ENCODE peak calls at places on chromosomes 16 and 17, in seven cellular contexts. G is IMR-90, W is breast epithelium, A is adrenal gland, R is testis, L is transverse colon, T is right lobe of liver. Q is an unnamed sample. For H3K4me1, the result is how much of the 10 kb centered on the place peaks cover.

GRCh38 chr17:50103252-50103651 is 8.1 kb downstream of the PDK2 start:
- DNase-seq in T (no peak), W (no peak), L (no peak), G (no peak), A (no peak), R (no peak), Q (no peak)

GRCh38 chr17:56943505-56944125 is 17.2 kb downstream of the COIL start:
- DNase-seq in T (no peak), W (no peak), A (no peak), R (no peak), G (no peak), L (no peak), Q (no peak)

GRCh38 chr17:70006159-70006558 is 68.9 kb upstream of the KCNJ16 start:
- DNase-seq in G (peak), W (no peak), A (no peak), L (no peak), R (no peak), T (no peak), Q (no peak)

GRCh38 chr17:4176803-4177472 is 33.9 kb downstream of the CYB5D2 start:
- DNase-seq in T (no peak), W (no peak), L (no peak), R (no peak), A (no peak), G (no peak), Q (no peak)

GRCh38 chr17:30244853-30245385 is 9.4 kb upstream of the SLC6A4 start:
- DNase-seq in G (peak), A (no peak), T (no peak), L (no peak), W (no peak), R (no peak), Q (no peak)

GRCh38 chr17:15112881-15113617 is 152.1 kb downstream of the PMP22 start:
- DNase-seq in G (peak), A (no peak), L (no peak), R (no peak), W (no peak), T (no peak), Q (no peak)

GRCh38 chr16:12511308-12511707 is 292.4 kb downstream of the CPPED1 start:
- DNase-seq in L (no peak), G (no peak), T (no peak), W (no peak), A (no peak), R (no peak), Q (no peak)

GRCh38 chr17:40086150-40087044 is 14.0 kb downstream of the NR1D1 start:
- DNase-seq in G (no peak), A (no peak), L (peak), W (no peak), R (no peak), T (no peak), Q (no peak)

GRCh38 chr17:65558683-65559311 is 2.7 kb downstream of the AXIN2 start:
- DNase-seq in L (no peak), A (no peak), T (no peak), G (no peak), W (no peak), R (no peak), Q (no peak)

GRCh38 chr16:64391009-64391663 is 730.7 kb downstream of the CDH11 start:
- DNase-seq in T (no peak), R (no peak), A (no peak), L (no peak), G (peak), W (no peak), Q (no peak)

GRCh38 chr17:385195-385835 is 32.7 kb upstream of the RPH3AL start:
- DNase-seq in G (no peak), L (peak), T (peak), W (no peak), A (peak), R (no peak), Q (no peak)

GRCh38 chr17:57902800-57903759 is 52.1 kb downstream of the CUEDC1 start:
- DNase-seq in A (peak), R (peak), T (peak), W (peak), L (peak), G (peak), Q (no peak)

GRCh38 chr17:11935734-11936406 is 61.4 kb downstream of the ZNF18 start:
- DNase-seq in T (no peak), A (peak), W (no peak), G (peak), R (peak), L (peak), Q (no peak)

GRCh38 chr16:50244504-50245416 is 21.6 kb upstream of the ADCY7 start:
- DNase-seq in R (no peak), L (no peak), G (no peak), A (peak), W (peak), T (no peak), Q (no peak)

GRCh38 chr17:62597920-62598319 is 29.6 kb upstream of the MRC2 start:
- DNase-seq in T (peak), A (peak), L (no peak), R (peak), W (no peak), G (no peak), Q (no peak)

GRCh38 chr17:81512560-81512983 is at the start of gene ACTG1:
- DNase-seq in A (peak), G (peak), L (peak), T (peak), W (peak), R (peak), Q (no peak)

GRCh38 chr16:55471448-55472097 is 7.4 kb upstream of the MMP2 start:
- DNase-seq in R (no peak), L (no peak), W (no peak), G (peak), A (peak), T (no peak), Q (no peak)

GRCh38 chr16:72242757-72243156 is 70.8 kb upstream of the PMFBP1 start:
- DNase-seq in A (no peak), L (no peak), W (no peak), G (no peak), T (no peak), R (no peak), Q (no peak)

GRCh38 chr16:21001262-21001661 is 100.7 kb downstream of the LYRM1 start:
- DNase-seq in L (peak), R (peak), G (peak), W (no peak), T (no peak), A (peak), Q (no peak)

GRCh38 chr16:46830417-46830901 is 521 bp downstream of the C16orf87 start:
- DNase-seq in G (no peak), R (peak), W (no peak), A (no peak), T (peak), L (peak), Q (no peak)

GRCh38 chr16:79497951-79498350 is 102.6 kb downstream of the MAF start:
- DNase-seq in A (no peak), W (no peak), R (no peak), L (no peak), G (no peak), T (no peak), Q (no peak)

GRCh38 chr17:5509482-5509881 is 23.1 kb downstream of the MIS12 start:
- DNase-seq in L (no peak), A (peak), G (peak), T (no peak), W (no peak), R (no peak), Q (no peak)

GRCh38 chr17:81254955-81255717 is 16.0 kb downstream of the NDUFAF8 start:
- DNase-seq in R (peak), L (peak), T (peak), A (peak), W (peak), G (peak), Q (no peak)

GRCh38 chr16:59848314-59848713 is 1114.2 kb upstream of the GOT2 start:
- DNase-seq in W (no peak), L (no peak), A (no peak), R (no peak), T (no peak), G (no peak), Q (no peak)

GRCh38 chr16:8892101-8892575 is 10.0 kb downstream of the LITAFD start:
- DNase-seq in R (peak), T (no peak), A (peak), W (no peak), L (no peak), G (no peak), Q (no peak)

GRCh38 chr17:63950940-63951907 is 19.1 kb upstream of the CD79B start:
- DNase-seq in G (no peak), L (peak), A (no peak), T (no peak), R (no peak), W (peak), Q (no peak)

GRCh38 chr16:15639061-15639568 is 3.8 kb downstream of the MARF1 start:
- DNase-seq in A (peak), W (no peak), R (no peak), G (no peak), L (no peak), T (no peak), Q (no peak)

GRCh38 chr16:69796285-69797118 is 34.4 kb downstream of the WWP2 start:
- DNase-seq in A (peak), G (peak), W (no peak), L (peak), R (peak), T (no peak), Q (no peak)

GRCh38 chr17:36592316-36592710 is 634 bp downstream of the DHRS11 start:
- DNase-seq in R (no peak), T (no peak), A (peak), W (no peak), L (peak), G (no peak), Q (no peak)

GRCh38 chr17:2050246-2050866 is 4.5 kb upstream of the HIC1 start:
- DNase-seq in A (peak), G (peak), T (peak), R (peak), W (peak), L (peak), Q (no peak)

GRCh38 chr17:50149425-50150353 is 788 bp downstream of the PPP1R9B start:
- DNase-seq in A (peak), L (peak), W (no peak), R (no peak), T (peak), G (peak), Q (no peak)

GRCh38 chr17:67476787-67477335 is 99.8 kb downstream of the PITPNC1 start:
- DNase-seq in R (no peak), A (no peak), W (no peak), G (no peak), T (no peak), L (no peak), Q (no peak)
- H3K4me3 ChIP-seq in R (no peak), A (no peak), W (no peak), G (no peak), T (no peak), L (no peak), Q (no peak)

DNA sequence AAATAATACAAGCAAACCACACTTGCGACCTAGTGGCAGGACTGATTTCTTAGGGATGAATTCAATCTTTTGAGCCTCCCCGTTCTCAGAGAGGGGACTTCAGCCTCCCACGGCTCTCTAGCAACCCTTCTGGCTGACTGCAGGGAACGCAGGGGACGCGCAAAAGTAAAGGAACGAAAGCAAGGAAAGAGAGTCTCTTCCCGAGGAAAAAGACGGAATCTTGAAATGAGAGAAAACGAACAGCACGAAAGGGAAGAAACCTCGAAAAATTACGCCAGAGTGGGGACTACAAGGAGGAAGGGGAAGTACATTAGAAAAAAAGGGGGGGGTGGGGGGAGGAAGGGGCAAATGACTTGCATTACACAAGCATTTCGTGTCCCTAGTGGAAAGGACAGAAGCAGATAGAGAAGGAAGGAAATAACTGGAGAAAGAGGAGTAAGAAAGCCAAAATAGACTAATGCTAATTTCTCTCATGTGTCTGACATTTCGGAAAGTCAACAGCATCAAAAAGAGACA is 1.2 kb downstream of the GRB2 start:
- DNase-seq in G (peak), L (peak), W (no peak), R (peak), A (peak), T (peak), Q (no peak)
- H3K4me1 ChIP-seq in G (under half), L (under half), W (under half), R (under half), A (under half), T (under half), Q (under half)

GRCh38 chr16:75000481-75001081 is 1.8 kb downstream of the ZNRF1 start:
- DNase-seq in L (no peak), R (peak), T (no peak), A (no peak), W (no peak), G (peak), Q (no peak)

GRCh38 chr16:74999208-74999682 is 421 bp downstream of the ZNRF1 start:
- DNase-seq in R (peak), G (no peak), T (no peak), W (no peak), L (peak), A (no peak), Q (no peak)

GRCh38 chr16:74997042-74997491 is 1.8 kb upstream of the ZNRF1 start:
- DNase-seq in A (peak), G (no peak), R (no peak), W (no peak), T (no peak), L (no peak), Q (no peak)

GRCh38 chr16:74999683-75000480 is 1.1 kb downstream of the ZNRF1 start:
- DNase-seq in R (peak), A (peak), L (peak), W (peak), T (peak), G (no peak), Q (no peak)

DNA sequence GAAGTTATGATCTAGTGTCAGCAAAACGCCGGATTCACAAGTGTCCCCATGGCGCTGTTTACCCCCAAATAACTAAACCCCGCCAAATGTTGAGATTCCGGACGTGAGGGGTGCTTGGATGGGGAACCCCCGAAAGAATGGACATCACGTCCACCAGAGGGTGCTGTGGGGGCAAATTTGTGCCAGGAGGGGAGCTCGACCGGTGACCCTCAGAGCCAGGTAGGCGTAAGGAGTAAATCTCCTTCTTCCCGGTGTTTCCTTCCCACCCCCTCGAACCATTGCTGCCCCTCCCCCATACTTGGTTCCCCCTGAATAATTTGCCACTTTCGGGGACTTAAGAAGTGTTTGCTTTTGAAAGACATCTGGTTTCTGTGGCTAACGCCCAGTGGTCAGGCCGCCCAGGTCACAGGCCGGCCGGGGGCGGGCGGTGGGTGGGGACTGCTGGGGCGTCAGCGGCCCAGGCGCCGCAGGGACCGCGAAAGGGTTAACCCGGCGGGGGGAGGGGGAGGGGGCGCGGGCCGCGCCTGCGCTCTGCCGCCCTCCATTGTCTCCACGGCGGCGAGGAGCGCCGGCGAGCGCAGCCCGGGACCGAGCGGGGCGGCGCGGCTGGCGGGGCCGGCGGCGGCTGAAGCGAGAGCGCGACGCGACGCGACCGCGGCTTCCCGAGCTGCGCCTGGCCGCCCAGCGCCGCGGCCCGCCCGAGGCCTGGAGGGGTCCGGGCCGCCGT is at the start of gene ZNRF1:
- DNase-seq in G (peak), W (peak), R (peak), A (peak), T (peak), L (peak), Q (peak)
- TF ChIP-seq POLR2A in G (peak), W (no peak), R (no peak), A (peak), T (peak), L (no peak), Q (no peak)

GRCh38 chr16:84599528-84600202 is 18.2 kb downstream of the COTL1 start:
- DNase-seq in A (peak), R (no peak), G (peak), W (no peak), L (peak), T (no peak), Q (no peak)
- H3K4me3 ChIP-seq in A (peak), R (no peak), G (peak), W (peak), L (no peak), T (no peak), Q (peak)

GRCh38 chr16:48574148-48574547 is 35.8 kb downstream of the N4BP1 start:
- DNase-seq in W (no peak), A (no peak), T (no peak), G (no peak), R (no peak), L (no peak), Q (no peak)

GRCh38 chr16:48576927-48577326 is 33.1 kb downstream of the N4BP1 start:
- DNase-seq in L (no peak), G (peak), T (no peak), A (no peak), W (no peak), R (no peak), Q (no peak)

GRCh38 chr16:48575471-48576050 is 34.4 kb downstream of the N4BP1 start:
- DNase-seq in W (no peak), R (no peak), A (no peak), G (no peak), L (no peak), T (no peak), Q (no peak)

GRCh38 chr16:48574766-48575165 is 35.2 kb downstream of the N4BP1 start:
- DNase-seq in G (no peak), R (no peak), W (no peak), T (no peak), L (no peak), A (no peak), Q (no peak)
- H3K4me1 ChIP-seq in G (under half), R (under half), W (under half), T (under half), L (under half), A (under half), Q (half or more)

GRCh38 chr16:88856828-88857727 is at the start of the genes GALNS and TRAPPC2L:
- DNase-seq in R (peak), A (peak), T (peak), L (peak), W (peak), G (peak), Q (peak)
- TF ChIP-seq POLR2A in R (peak), A (peak), T (peak), L (peak), W (peak), G (peak), Q (peak)

GRCh38 chr17:27381007-27381501 is 75.2 kb upstream of the KSR1 start:
- DNase-seq in W (peak), G (peak), T (peak), R (peak), L (peak), A (peak), Q (no peak)
- H3K4me3 ChIP-seq in W (no peak), G (no peak), T (no peak), R (peak), L (no peak), A (no peak), Q (no peak)

GRCh38 chr16:67803894-67804293 is 2.5 kb downstream of the RANBP10 start:
- DNase-seq in L (no peak), T (no peak), A (no peak), G (no peak), W (no peak), R (no peak), Q (no peak)
- H3K4me1 ChIP-seq in L (under half), T (under half), A (under half), G (under half), W (under half), R (under half), Q (half or more)